ENCODE peak calls at places on chromosome 13, in seven cellular contexts. S is ecto neural progenitor cell; O is activated naive CD8-positive, alpha-beta T cell treated with anti-CD3 and anti-CD28 coated beads, Interleukin-2, amount 50 U/mL, for 24 hours; E is AG04449; M is non-pigmented ciliary epithelial cell; Q is HTR-8/SVneo; W is left ventricle myocardium inferior. F is an unnamed sample.

GRCh38 chr13:26022538-26023292 is 29.1 kb downstream of the SHISA2 start:
- DNase-seq in S (no peak), E (no peak), W (peak), Q (peak), O (no peak), M (no peak), F (no peak)

GRCh38 chr13:21225082-21225481 is 48.6 kb downstream of the MRPL57 start:
- DNase-seq in E (no peak), Q (no peak), O (no peak), S (no peak), W (no peak), M (no peak), F (no peak)

GRCh38 chr13:68304287-68304893 is 1074.3 kb upstream of the PCDH9 start:
- DNase-seq in S (no peak), W (no peak), E (no peak), M (peak), O (no peak), Q (peak), F (no peak)

GRCh38 chr13:24842533-24843278 is 78.7 kb downstream of the RNF17 start:
- DNase-seq in S (no peak), W (no peak), O (no peak), Q (peak), M (no peak), E (no peak), F (no peak)

GRCh38 chr13:85247780-85248179 is 551.4 kb downstream of the SLITRK6 start:
- DNase-seq in S (no peak), M (no peak), E (no peak), Q (no peak), W (no peak), O (no peak), F (no peak)

GRCh38 chr13:94470126-94470525 is 9.4 kb downstream of the DCT start:
- DNase-seq in M (no peak), Q (no peak), E (no peak), S (no peak), O (no peak), W (no peak), F (no peak)

GRCh38 chr13:21924958-21925357 is 254.1 kb downstream of the FGF9 start:
- DNase-seq in S (no peak), M (no peak), O (no peak), Q (no peak), E (no peak), W (no peak), F (no peak)

GRCh38 chr13:75418186-75418843 is 63.7 kb downstream of the TBC1D4 start:
- DNase-seq in W (no peak), S (no peak), E (no peak), M (no peak), O (no peak), Q (no peak), F (no peak)

GRCh38 chr13:61078976-61079770 is 336.5 kb downstream of the PCDH20 start:
- DNase-seq in Q (no peak), M (no peak), W (no peak), S (no peak), E (no peak), O (no peak), F (no peak)

GRCh38 chr13:32267836-32268439 is 47.2 kb downstream of the ZAR1L start:
- DNase-seq in S (no peak), E (no peak), M (no peak), W (no peak), Q (no peak), O (peak), F (no peak)

GRCh38 chr13:105307776-105308175 is 1227.7 kb downstream of the EFNB2 start:
- DNase-seq in W (no peak), Q (no peak), M (no peak), E (no peak), O (no peak), S (no peak), F (no peak)

GRCh38 chr13:108060111-108060510 is 155.2 kb downstream of the LIG4 start:
- DNase-seq in M (no peak), Q (no peak), O (no peak), S (no peak), W (no peak), E (no peak), F (no peak)

GRCh38 chr13:44347301-44347700 is 26.3 kb upstream of the SERP2 start:
- DNase-seq in O (no peak), Q (no peak), S (no peak), W (no peak), E (no peak), M (no peak), F (no peak)

GRCh38 chr13:39039033-39039432 is 777 bp downstream of the NHLRC3 start:
- DNase-seq in E (no peak), Q (no peak), S (no peak), O (no peak), M (no peak), W (no peak), F (no peak)

GRCh38 chr13:29801737-29802305 is 48.6 kb downstream of the UBL3 start:
- DNase-seq in Q (no peak), W (no peak), S (no peak), E (no peak), O (no peak), M (no peak), F (no peak)

GRCh38 chr13:27131202-27131623 is 40.4 kb downstream of the USP12 start:
- DNase-seq in W (no peak), S (no peak), M (no peak), Q (no peak), E (no peak), O (peak), F (no peak)

GRCh38 chr13:78022164-78022877 is 103.7 kb upstream of the EDNRB start:
- DNase-seq in O (peak), E (no peak), S (no peak), W (no peak), M (peak), Q (peak), F (peak)

GRCh38 chr13:54637377-54637776 is 1608.8 kb downstream of the OLFM4 start:
- DNase-seq in S (no peak), W (no peak), Q (no peak), E (no peak), O (no peak), M (peak), F (no peak)

GRCh38 chr13:99431927-99432636 is 69.2 kb upstream of the TM9SF2 start:
- DNase-seq in O (peak), W (no peak), E (no peak), S (no peak), Q (no peak), M (no peak), F (no peak)

GRCh38 chr13:50441141-50441540 is 402.4 kb downstream of the DLEU7 start:
- DNase-seq in Q (no peak), S (no peak), W (no peak), O (no peak), E (peak), M (no peak), F (no peak)

GRCh38 chr13:105804561-105805190 is 730.8 kb downstream of the EFNB2 start:
- DNase-seq in S (no peak), O (no peak), M (peak), W (no peak), E (peak), Q (no peak), F (no peak)

F was measured in glomerular endothelial cell.